ENCODE peak calls at places on chromosomes 16 and 17, in four cellular contexts. K is stomach, U is H1, D is A549. F is an unnamed sample.

GRCh38 chr17:278055-279028 is 74.3 kb downstream of the RPH3AL start:
- DNase-seq in D (no peak), K (peak), U (no peak), F (no peak)

GRCh38 chr17:64420143-64420670 is 28.7 kb upstream of the MILR1 start:
- DNase-seq in K (no peak), D (peak), U (no peak), F (no peak)

GRCh38 chr17:47192549-47192948 is 3.5 kb upstream of the CDC27 start:
- DNase-seq in D (no peak), K (no peak), U (no peak), F (no peak)

GRCh38 chr17:71338396-71338795 is 782.4 kb upstream of the SOX9 start:
- DNase-seq in D (peak), K (no peak), U (no peak), F (no peak)

GRCh38 chr16:23959069-23959800 is 123.5 kb downstream of the PRKCB start:
- DNase-seq in D (no peak), U (no peak), K (no peak), F (no peak)

GRCh38 chr16:58070585-58070984 is 45.0 kb downstream of the MMP15 start:
- DNase-seq in K (no peak), U (no peak), D (no peak), F (no peak)

GRCh38 chr16:82867425-82867824 is 240.7 kb downstream of the CDH13 start:
- DNase-seq in K (no peak), U (no peak), D (no peak), F (no peak)

GRCh38 chr16:86452451-86452850 is 57.9 kb upstream of the FOXF1 start:
- DNase-seq in K (no peak), D (no peak), U (no peak), F (no peak)

GRCh38 chr16:75494696-75495601 is at the start of gene CHST6:
- DNase-seq in U (no peak), D (peak), K (no peak), F (no peak)

GRCh38 chr16:69890114-69890890 is 60.8 kb upstream of the CLEC18A start:
- DNase-seq in K (peak), U (no peak), D (no peak), F (peak)

GRCh38 chr17:1730345-1731193 is 6.1 kb downstream of the WDR81 start:
- DNase-seq in K (peak), D (no peak), U (no peak), F (peak)

GRCh38 chr17:45814622-45815606 is 29.8 kb upstream of the SPPL2C start:
- DNase-seq in K (no peak), D (no peak), U (no peak), F (no peak)

DNA sequence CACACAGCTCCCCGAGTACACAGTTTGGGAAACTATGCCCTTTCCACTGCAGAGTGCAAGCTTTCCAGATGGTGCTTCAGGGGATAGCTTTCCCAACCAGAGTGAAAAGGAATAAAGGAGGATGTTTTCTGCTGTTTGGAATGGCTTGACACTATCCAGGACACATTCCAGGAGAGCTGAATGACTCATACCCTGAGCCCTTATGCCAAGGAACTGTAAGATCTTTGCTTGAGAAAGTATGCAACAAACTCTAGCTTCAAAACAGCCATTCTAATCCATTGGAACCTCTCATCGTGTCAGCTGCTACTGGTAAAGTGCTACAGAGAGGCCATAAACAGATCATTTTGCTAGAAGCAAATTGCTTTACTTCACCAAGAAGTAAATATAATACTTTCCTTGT is 33.6 kb downstream of the ANKFY1 start:
- DNase-seq in K (no peak), D (peak), U (no peak), F (peak)
- TF ChIP-seq EP300 in K (no peak), D (no peak), U (no peak), F (no peak)

DNA sequence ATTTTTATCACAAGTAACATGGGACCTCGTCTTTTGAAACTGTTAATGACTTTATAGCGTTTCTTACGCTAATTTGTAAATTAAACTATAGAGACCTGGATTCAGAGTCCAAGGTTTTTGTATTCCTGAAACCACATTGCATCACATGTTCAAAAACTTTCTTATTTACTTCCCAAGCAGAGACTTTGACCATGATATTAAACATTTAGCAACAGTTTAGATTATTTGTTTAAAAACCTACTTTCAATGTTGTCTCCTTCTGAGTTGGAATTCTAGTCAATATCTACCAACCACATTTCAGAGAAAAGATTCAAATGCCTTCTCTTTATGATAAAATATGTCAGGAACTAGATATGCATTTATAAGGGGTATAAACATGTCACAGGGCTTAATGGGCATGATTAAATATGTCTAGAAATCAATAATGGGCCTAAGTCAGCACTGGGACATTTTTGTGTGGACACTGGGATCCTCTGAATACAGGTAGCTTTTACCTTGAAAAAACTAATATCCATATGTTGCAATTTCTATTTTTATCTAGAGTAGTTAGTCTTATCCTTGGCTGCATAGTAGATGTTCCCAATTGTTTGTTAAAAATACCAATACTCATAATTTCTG is 6.3 kb upstream of the APOH start:
- DNase-seq in K (no peak), D (no peak), U (no peak), F (no peak)
- TF ChIP-seq EP300 in K (no peak), D (no peak), U (no peak), F (no peak)

DNA sequence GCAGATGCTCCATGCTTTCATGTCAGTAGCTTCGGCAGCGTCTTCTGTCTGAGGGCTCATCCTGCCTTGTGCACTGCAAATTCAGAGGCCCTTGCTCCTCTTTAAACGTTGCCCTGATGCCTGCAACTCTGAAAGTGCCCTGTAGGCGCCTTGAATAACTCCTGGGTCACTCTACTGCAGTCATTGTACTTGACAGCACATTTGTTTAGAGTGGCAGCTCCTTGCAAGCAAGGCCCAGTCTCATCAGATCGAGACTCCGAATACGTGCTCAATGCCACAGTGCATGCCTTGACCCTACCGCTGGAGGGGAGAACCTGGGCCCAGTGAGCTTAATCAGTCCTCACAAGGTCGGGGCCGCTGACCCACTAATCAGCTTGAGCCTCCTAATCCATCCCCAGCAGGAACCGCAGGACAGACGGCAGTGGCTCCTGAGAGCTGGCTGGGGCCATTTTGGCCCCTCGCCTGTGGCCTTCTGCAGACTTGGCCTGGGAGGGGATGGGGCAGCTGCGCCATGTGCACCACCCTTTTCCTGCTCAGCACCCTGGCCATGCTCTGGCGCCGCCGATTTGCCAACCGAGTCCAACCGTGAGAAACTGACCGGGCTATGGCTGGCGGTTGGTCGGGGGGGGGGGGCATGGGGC is at the start of gene PRCD:
- DNase-seq in U (no peak), D (peak), K (no peak), F (no peak)
- TF ChIP-seq EP300 in U (no peak), D (no peak), K (no peak), F (no peak)

GRCh38 chr17:81080056-81080455 is 45.1 kb downstream of the BAIAP2 start:
- DNase-seq in D (no peak), K (no peak), U (no peak), F (no peak)
- TF ChIP-seq EP300 in D (no peak), K (no peak), U (no peak), F (no peak)

GRCh38 chr17:48545539-48545938 is 630 bp upstream of the HOXB2 start:
- DNase-seq in D (no peak), U (no peak), K (no peak), F (no peak)

GRCh38 chr17:48548687-48549621 is 4.0 kb upstream of the HOXB2 start:
- DNase-seq in D (no peak), U (no peak), K (no peak), F (no peak)

GRCh38 chr17:48547839-48548686 is 3.2 kb upstream of the HOXB2 start:
- DNase-seq in K (no peak), U (no peak), D (no peak), F (no peak)

GRCh38 chr17:48546187-48546923 is 1.4 kb upstream of the HOXB2 start:
- DNase-seq in D (no peak), U (no peak), K (no peak), F (no peak)

GRCh38 chr17:48546924-48547838 is 2.3 kb upstream of the HOXB2 start:
- DNase-seq in D (no peak), U (no peak), K (no peak), F (no peak)
- TF ChIP-seq EP300 in D (no peak), U (no peak), K (no peak), F (no peak)

DNA sequence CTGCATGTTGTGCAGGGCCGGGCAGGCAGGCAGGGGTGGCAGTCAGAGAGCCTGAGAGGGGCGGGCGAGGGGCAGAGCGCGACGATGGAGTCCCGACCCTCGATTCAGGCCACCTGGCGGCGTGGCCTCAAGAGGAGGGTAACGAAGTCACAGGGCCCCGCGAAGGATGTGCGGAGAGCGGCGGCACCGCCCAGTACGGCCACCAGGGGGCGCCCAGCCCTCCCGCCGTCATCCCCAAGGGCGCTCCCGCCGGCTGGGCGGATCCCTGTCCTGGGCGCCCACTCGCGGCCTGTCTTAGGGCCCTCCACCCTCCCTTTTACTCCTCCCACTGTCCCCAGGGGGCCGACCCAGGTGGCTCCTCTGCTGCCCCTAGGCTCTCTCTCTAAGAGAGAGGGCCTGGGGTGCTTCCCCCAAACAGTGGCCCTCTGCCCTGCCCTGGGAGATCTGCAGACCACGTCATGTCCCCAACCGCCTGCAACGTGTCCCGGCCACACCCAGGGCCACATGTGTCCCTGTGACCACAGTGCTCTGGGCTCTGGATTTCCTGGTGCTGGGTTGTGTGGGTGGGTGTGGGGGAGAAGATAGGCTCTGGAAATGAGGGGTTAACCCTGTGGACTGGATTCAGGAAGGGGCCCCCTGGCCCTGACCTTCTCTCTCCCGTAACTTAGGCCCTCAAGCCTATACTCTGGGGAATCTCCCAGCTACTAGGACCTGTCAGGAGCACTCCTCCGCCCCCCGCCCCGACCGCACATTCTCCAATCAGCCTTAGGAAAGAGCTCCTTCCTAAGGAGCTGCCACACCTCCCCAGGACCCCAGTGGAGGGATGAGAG is 5.9 kb downstream of the DPEP2 start:
- DNase-seq in D (peak), K (peak), U (no peak), F (peak)
- TF ChIP-seq EP300 in D (no peak), K (no peak), U (no peak), F (no peak)

GRCh38 chr17:75338335-75338734 is 49.1 kb upstream of the SLC25A19 start:
- DNase-seq in U (no peak), K (no peak), D (no peak), F (no peak)
- TF ChIP-seq EP300 in U (no peak), K (no peak), D (no peak), F (no peak)

GRCh38 chr16:2799852-2800226 is 1.6 kb downstream of the PRSS41 start:
- DNase-seq in U (no peak), K (peak), D (peak), F (no peak)
- TF ChIP-seq EP300 in U (no peak), K (no peak), D (no peak), F (no peak)